ENCODE peak calls at places on chromosome 1, in five cellular contexts. D is adrenal gland, F is Karpas-422, P is testis, W is dorsolateral prefrontal cortex. M is an unnamed sample.

GRCh38 chr1:155263067-155263466 is 907 bp upstream of the SCAMP3 start:
- DNase-seq in D (no peak), F (no peak), P (no peak), W (no peak), M (no peak)

GRCh38 chr1:61506231-61506630 is 218.7 kb downstream of the TM2D1 start:
- DNase-seq in D (peak), F (no peak), P (no peak), W (no peak), M (no peak)

GRCh38 chr1:14946567-14947285 is 206.8 kb upstream of the TMEM51 start:
- DNase-seq in D (no peak), F (no peak), P (no peak), W (no peak), M (peak)

GRCh38 chr1:21823980-21824702 is 12.1 kb downstream of the LDLRAD2 start:
- DNase-seq in D (no peak), F (no peak), P (no peak), W (no peak), M (no peak)

GRCh38 chr1:41540886-41541591 is 56.6 kb upstream of the EDN2 start:
- DNase-seq in D (no peak), F (no peak), P (no peak), W (peak), M (no peak)

GRCh38 chr1:22710688-22711024 is at the start of gene EPHB2:
- DNase-seq in D (peak), F (peak), P (peak), W (peak), M (peak)

GRCh38 chr1:110508038-110508437 is 10.9 kb downstream of the KCNA10 start:
- DNase-seq in D (peak), F (no peak), P (peak), W (no peak), M (peak)

GRCh38 chr1:178344513-178345077 is 152.2 kb downstream of the CLEC20A start:
- DNase-seq in D (no peak), F (peak), P (no peak), W (no peak), M (no peak)

GRCh38 chr1:185300152-185300551 is 16.9 kb downstream of the IVNS1ABP start:
- DNase-seq in D (no peak), F (no peak), P (no peak), W (no peak), M (no peak)

GRCh38 chr1:165376041-165376810 is 19.7 kb upstream of the LMX1A start:
- DNase-seq in D (peak), F (no peak), P (peak), W (peak), M (peak)
- H3K4me3 ChIP-seq in D (no peak), F (no peak), P (peak), W (peak), M (peak)

GRCh38 chr1:19514391-19514831 is 29.1 kb upstream of the CAPZB start:
- DNase-seq in D (no peak), F (no peak), P (peak), W (no peak), M (peak)
- H3K27ac ChIP-seq in D (no peak), F (no peak), P (peak), W (no peak), M (peak)

DNA sequence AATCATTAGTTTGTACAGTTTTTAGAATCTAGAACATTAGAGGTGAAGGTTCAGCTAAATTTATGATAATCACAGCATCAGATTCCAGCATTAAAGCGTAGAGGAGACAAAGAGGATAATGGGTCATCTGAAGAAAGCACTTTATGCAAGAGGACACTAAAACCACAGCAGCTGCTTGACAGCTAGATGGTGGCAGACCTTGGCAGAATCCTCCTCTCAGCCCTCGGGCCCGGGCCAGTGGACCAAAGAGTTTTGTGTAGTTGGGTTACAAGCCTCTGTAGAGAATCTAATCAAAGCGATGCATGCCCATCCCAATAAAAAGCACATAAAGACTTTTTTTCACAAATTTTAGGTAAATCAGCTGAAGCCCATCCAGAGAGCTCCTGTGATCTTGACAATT is 59.4 kb downstream of the AK5 start:
- DNase-seq in D (no peak), F (no peak), P (no peak), W (no peak), M (no peak)
- H3K4me3 ChIP-seq in D (no peak), F (no peak), P (no peak), W (no peak), M (no peak)

GRCh38 chr1:65146908-65147423 is 1.0 kb upstream of the AK4 start:
- DNase-seq in D (no peak), F (no peak), P (no peak), W (no peak), M (no peak)
- H3K27ac ChIP-seq in D (no peak), F (no peak), P (no peak), W (no peak), M (peak)

M was measured in left ventricle myocardium inferior.